ENCODE peak calls at places on chromosomes 3 and 15, in ten cellular contexts. G is CD4-positive, CD25-positive, alpha-beta regulatory T cell; I is brain microvascular endothelial cell; Z is foreskin fibroblast; C is gastrocnemius medialis; H is fibroblast of mammary gland; Y is lung; S is HCT116; W is WERI-Rb-1; A is adrenal gland. D is an unnamed sample.

GRCh38 chr3:103056552-103056951 is 621.7 kb downstream of the ZPLD1 start:
- DNase-seq in G (no peak), I (no peak), Z (no peak), C (no peak), H (no peak), Y (no peak), S (no peak), W (no peak), A (no peak), D (no peak)

GRCh38 chr15:77531191-77532000 is 101.3 kb downstream of the LINGO1 start:
- DNase-seq in G (no peak), I (no peak), Z (no peak), C (no peak), H (no peak), Y (no peak), S (no peak), W (no peak), A (no peak), D (no peak)

GRCh38 chr15:36263666-36264065 is 315.8 kb upstream of the CDIN1 start:
- DNase-seq in G (no peak), I (no peak), Z (no peak), C (no peak), H (peak), Y (no peak), S (no peak), W (no peak), A (no peak), D (no peak)

GRCh38 chr15:77064539-77065308 is 6.2 kb downstream of the TSPAN3 start:
- DNase-seq in G (no peak), I (peak), Z (no peak), C (no peak), H (peak), Y (no peak), S (no peak), W (no peak), A (peak), D (no peak)

GRCh38 chr15:49235446-49236207 is 65.6 kb downstream of the GALK2 start:
- DNase-seq in G (peak), I (peak), Z (peak), C (peak), H (peak), Y (no peak), S (peak), W (peak), A (peak), D (peak)

GRCh38 chr3:25007974-25008658 is 419.9 kb upstream of the RARB start:
- DNase-seq in G (no peak), I (peak), Z (no peak), C (no peak), H (peak), Y (no peak), S (no peak), W (no peak), A (peak), D (peak)

GRCh38 chr3:64631951-64632350 is 55.8 kb downstream of the ADAMTS9 start:
- DNase-seq in G (no peak), I (no peak), Z (no peak), C (no peak), H (no peak), Y (no peak), S (no peak), W (no peak), A (no peak), D (no peak)

GRCh38 chr3:173977747-173978146 is 580.2 kb downstream of the NLGN1 start:
- DNase-seq in G (no peak), I (peak), Z (peak), C (no peak), H (peak), Y (no peak), S (no peak), W (no peak), A (no peak), D (no peak)

GRCh38 chr3:156579427-156579851 is 24.5 kb upstream of the SSR3 start:
- DNase-seq in G (no peak), I (no peak), Z (no peak), C (no peak), H (no peak), Y (no peak), S (no peak), W (no peak), A (peak), D (no peak)

GRCh38 chr3:52333869-52334557 is 17.9 kb downstream of the DNAH1 start:
- DNase-seq in G (no peak), I (no peak), Z (peak), C (no peak), H (peak), Y (no peak), S (no peak), W (no peak), A (no peak), D (no peak)

GRCh38 chr15:31024330-31024729 is 32.9 kb upstream of the MTMR10 start:
- DNase-seq in G (no peak), I (peak), Z (peak), C (no peak), H (peak), Y (no peak), S (peak), W (no peak), A (no peak), D (peak)

GRCh38 chr15:71052356-71052755 is 62.9 kb upstream of the THSD4 start:
- DNase-seq in G (no peak), I (peak), Z (peak), C (no peak), H (peak), Y (no peak), S (no peak), W (no peak), A (no peak), D (no peak)

GRCh38 chr15:53976844-53977392 is 1.3 kb upstream of the UNC13C start:
- DNase-seq in G (no peak), I (peak), Z (no peak), C (peak), H (no peak), Y (no peak), S (no peak), W (peak), A (no peak), D (no peak)

GRCh38 chr3:189053327-189053726 is 118.4 kb upstream of the TPRG1 start:
- DNase-seq in G (no peak), I (no peak), Z (no peak), C (no peak), H (no peak), Y (no peak), S (no peak), W (no peak), A (no peak), D (no peak)

GRCh38 chr15:52217186-52217585 is 26.0 kb upstream of the GNB5 start:
- DNase-seq in G (peak), I (no peak), Z (no peak), C (peak), H (no peak), Y (no peak), S (no peak), W (peak), A (no peak), D (no peak)

GRCh38 chr3:15032650-15033049 is 32.5 kb downstream of the MRPS25 start:
- DNase-seq in G (no peak), I (no peak), Z (no peak), C (peak), H (peak), Y (no peak), S (no peak), W (no peak), A (no peak), D (no peak)

GRCh38 chr15:77768107-77768506 is 135.4 kb upstream of the LINGO1 start:
- DNase-seq in G (no peak), I (no peak), Z (no peak), C (no peak), H (no peak), Y (no peak), S (no peak), W (no peak), A (no peak), D (no peak)

GRCh38 chr3:126521122-126521891 is 2.6 kb upstream of the CHST13 start:
- DNase-seq in G (no peak), I (no peak), Z (no peak), C (no peak), H (no peak), Y (no peak), S (no peak), W (no peak), A (no peak), D (no peak)

GRCh38 chr3:143413372-143413771 is 293.8 kb downstream of the CHST2 start:
- DNase-seq in G (no peak), I (no peak), Z (no peak), C (no peak), H (no peak), Y (no peak), S (no peak), W (no peak), A (no peak), D (no peak)

GRCh38 chr3:183537295-183537730 is 18.2 kb downstream of the KLHL6 start:
- DNase-seq in G (no peak), I (peak), Z (peak), C (peak), H (peak), Y (no peak), S (no peak), W (no peak), A (peak), D (no peak)

GRCh38 chr15:90367578-90367977 is 15.5 kb downstream of the ZNF774 start:
- DNase-seq in G (no peak), I (no peak), Z (peak), C (no peak), H (peak), Y (no peak), S (no peak), W (no peak), A (no peak), D (no peak)

GRCh38 chr3:196712514-196713413 is 587 bp downstream of the PIGX start:
- DNase-seq in G (peak), I (peak), Z (peak), C (peak), H (peak), Y (peak), S (no peak), W (no peak), A (peak), D (peak)

GRCh38 chr3:60609446-60609845 is 641.8 kb downstream of the FHIT start:
- DNase-seq in G (no peak), I (peak), Z (no peak), C (no peak), H (peak), Y (no peak), S (no peak), W (no peak), A (no peak), D (peak)

GRCh38 chr3:54157860-54158259 is 35.5 kb downstream of the CACNA2D3 start:
- DNase-seq in G (no peak), I (no peak), Z (no peak), C (no peak), H (no peak), Y (no peak), S (no peak), W (no peak), A (no peak), D (no peak)

GRCh38 chr3:43583481-43583880 is 38.3 kb downstream of the ANO10 start:
- DNase-seq in G (peak), I (no peak), Z (no peak), C (no peak), H (no peak), Y (no peak), S (no peak), W (peak), A (no peak), D (no peak)

GRCh38 chr15:42065008-42065407 is 29.4 kb downstream of the PLA2G4D start:
- DNase-seq in G (peak), I (no peak), Z (no peak), C (no peak), H (no peak), Y (no peak), S (no peak), W (no peak), A (peak), D (no peak)

GRCh38 chr15:92882697-92883642 is 17.2 kb upstream of the CHD2 start:
- DNase-seq in G (no peak), I (no peak), Z (no peak), C (no peak), H (no peak), Y (no peak), S (no peak), W (no peak), A (peak), D (no peak)

GRCh38 chr15:92883643-92884458 is 16.3 kb upstream of the CHD2 start:
- DNase-seq in G (peak), I (no peak), Z (no peak), C (no peak), H (no peak), Y (no peak), S (no peak), W (no peak), A (no peak), D (no peak)

GRCh38 chr15:92880796-92881569 is 19.1 kb upstream of the CHD2 start:
- DNase-seq in G (peak), I (no peak), Z (no peak), C (no peak), H (no peak), Y (no peak), S (no peak), W (no peak), A (no peak), D (no peak)

GRCh38 chr15:92881570-92881837 is 18.6 kb upstream of the CHD2 start:
- DNase-seq in G (no peak), I (no peak), Z (no peak), C (no peak), H (no peak), Y (no peak), S (no peak), W (no peak), A (no peak), D (no peak)

DNA sequence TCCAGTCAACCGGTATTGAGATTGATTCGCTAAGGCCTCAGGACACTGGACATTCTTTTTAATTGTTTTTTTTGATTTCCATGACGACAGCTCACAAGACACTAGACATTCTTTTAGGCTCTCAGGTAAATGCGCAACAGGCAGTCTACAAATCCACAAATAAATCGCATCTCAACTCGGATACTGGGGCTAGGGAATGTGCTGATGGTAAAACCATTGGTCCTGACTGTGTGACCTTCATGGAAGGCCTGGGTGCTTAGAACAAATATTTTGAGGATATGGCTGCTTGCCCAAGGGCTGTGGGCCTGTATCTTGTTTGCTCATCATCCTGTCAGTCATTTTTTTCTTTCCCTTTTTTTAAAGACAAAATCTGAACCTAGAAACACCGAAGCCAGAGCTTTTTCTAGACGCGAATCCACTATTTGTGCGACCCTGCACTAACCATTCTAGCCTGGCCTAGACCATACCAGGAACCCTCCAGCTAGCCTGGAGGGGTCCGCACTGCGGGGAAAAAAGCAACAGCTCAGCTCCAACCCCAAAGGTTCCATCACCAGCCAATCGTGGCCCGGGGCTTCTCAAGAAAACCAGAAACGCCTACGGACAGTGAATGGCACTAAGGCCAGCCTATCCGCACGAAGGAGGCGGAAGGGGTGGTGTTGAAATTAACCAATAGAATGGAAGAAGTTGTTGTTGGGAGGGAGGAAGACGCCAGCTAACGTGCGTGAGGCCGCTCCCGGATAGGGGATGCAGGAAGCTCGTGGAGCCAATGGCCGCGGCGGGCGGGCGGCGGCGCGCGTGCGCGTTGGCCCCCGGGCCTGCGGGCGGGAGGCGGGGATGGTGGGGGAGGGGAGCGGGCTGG is 18.1 kb upstream of the CHD2 start:
- DNase-seq in G (peak), I (peak), Z (peak), C (peak), H (peak), Y (peak), S (peak), W (peak), A (peak), D (peak)
- H3K4me3 ChIP-seq in G (peak), I (peak), Z (peak), C (peak), H (peak), Y (peak), S (peak), W (peak), A (no peak), D (peak)

GRCh38 chr3:146540236-146540635 is 4.2 kb downstream of the PLSCR1 start:
- DNase-seq in G (no peak), I (no peak), Z (no peak), C (no peak), H (no peak), Y (no peak), S (no peak), W (no peak), A (no peak), D (no peak)

GRCh38 chr3:146543461-146544012 is 870 bp downstream of the PLSCR1 start:
- DNase-seq in G (peak), I (no peak), Z (peak), C (no peak), H (peak), Y (no peak), S (no peak), W (no peak), A (peak), D (no peak)

GRCh38 chr3:146542968-146543367 is 1.4 kb downstream of the PLSCR1 start:
- DNase-seq in G (no peak), I (no peak), Z (no peak), C (no peak), H (no peak), Y (no peak), S (no peak), W (no peak), A (no peak), D (no peak)

GRCh38 chr3:146540978-146541377 is 3.4 kb downstream of the PLSCR1 start:
- DNase-seq in G (no peak), I (no peak), Z (no peak), C (no peak), H (no peak), Y (no peak), S (no peak), W (no peak), A (no peak), D (no peak)

GRCh38 chr3:146542179-146542578 is 2.2 kb downstream of the PLSCR1 start:
- DNase-seq in G (no peak), I (no peak), Z (no peak), C (no peak), H (peak), Y (no peak), S (no peak), W (no peak), A (peak), D (no peak)
- H3K4me3 ChIP-seq in G (peak), I (peak), Z (peak), C (peak), H (peak), Y (peak), S (no peak), W (no peak), A (no peak), D (no peak)

GRCh38 chr15:96353931-96354730 is 23.6 kb downstream of the NR2F2 start:
- DNase-seq in G (no peak), I (peak), Z (no peak), C (no peak), H (peak), Y (no peak), S (no peak), W (no peak), A (peak), D (no peak)
- H3K4me3 ChIP-seq in G (no peak), I (peak), Z (peak), C (peak), H (peak), Y (peak), S (no peak), W (no peak), A (no peak), D (peak)

DNA sequence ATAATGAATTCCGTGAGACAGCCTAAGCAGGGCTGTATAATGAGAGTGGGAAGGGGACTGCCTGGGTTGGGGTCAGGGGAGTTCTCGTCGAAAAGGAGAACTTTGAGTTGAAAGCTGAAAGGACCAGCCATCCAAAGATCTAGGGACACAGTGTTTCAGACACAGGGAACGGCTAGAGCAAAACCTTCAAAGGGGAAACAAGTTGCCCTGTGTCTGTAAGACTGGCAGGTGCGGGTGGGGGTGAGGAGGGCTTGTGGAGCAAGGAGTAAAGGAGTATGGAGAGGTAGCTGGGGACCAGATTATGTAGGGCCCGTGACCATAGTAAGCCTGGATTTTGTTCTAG is 1.3 kb upstream of the SRP14 start:
- DNase-seq in G (no peak), I (no peak), Z (no peak), C (no peak), H (no peak), Y (no peak), S (no peak), W (no peak), A (no peak), D (no peak)
- H3K4me3 ChIP-seq in G (peak), I (no peak), Z (peak), C (no peak), H (peak), Y (no peak), S (peak), W (no peak), A (no peak), D (no peak)

GRCh38 chr3:170726976-170727661 is 141.2 kb upstream of the SLC7A14 start:
- DNase-seq in G (no peak), I (peak), Z (peak), C (no peak), H (peak), Y (no peak), S (no peak), W (no peak), A (peak), D (peak)
- H3K4me3 ChIP-seq in G (no peak), I (peak), Z (peak), C (no peak), H (peak), Y (no peak), S (no peak), W (no peak), A (no peak), D (no peak)

D was measured in retinal pigment epithelial cell.